ENCODE peak calls at places on chromosomes 3 and 15, in eight cellular contexts. W is iPS-NIHi11; M is GM12865; J is A549; I is effector CD4-positive, alpha-beta T cell; V is psoas muscle; L is nephron progenitor cell; S is left ventricle myocardium superior. Y is an unnamed sample.

GRCh38 chr15:51672100-51672731 is 9.1 kb upstream of the SCG3 start:
- DNase-seq in W (peak), M (no peak), J (no peak), I (no peak), V (no peak), L (peak), S (no peak), Y (no peak)

GRCh38 chr15:31440754-31441298 is 114.2 kb downstream of the KLF13 start:
- DNase-seq in W (peak), M (peak), J (no peak), I (no peak), V (peak), L (peak), S (peak), Y (no peak)

GRCh38 chr3:72872183-72872582 is 15.7 kb upstream of the GXYLT2 start:
- DNase-seq in W (no peak), M (peak), J (no peak), I (no peak), V (no peak), L (no peak), S (no peak), Y (no peak)

GRCh38 chr3:38151667-38152265 is 13.3 kb downstream of the MYD88 start:
- DNase-seq in W (no peak), M (no peak), J (no peak), I (no peak), V (no peak), L (no peak), S (no peak), Y (no peak)

GRCh38 chr15:85335193-85335939 is 45.0 kb upstream of the AKAP13 start:
- DNase-seq in W (no peak), M (no peak), J (no peak), I (no peak), V (no peak), L (no peak), S (no peak), Y (no peak)

GRCh38 chr3:70851066-70851465 is 538.6 kb upstream of the MDFIC2 start:
- DNase-seq in W (no peak), M (no peak), J (no peak), I (no peak), V (no peak), L (no peak), S (no peak), Y (no peak)

GRCh38 chr3:108887137-108887536 is 64.6 kb downstream of the TRAT1 start:
- DNase-seq in W (no peak), M (no peak), J (no peak), I (no peak), V (no peak), L (no peak), S (no peak), Y (no peak)

GRCh38 chr3:44237161-44237560 is 4.5 kb upstream of the TOPAZ1 start:
- DNase-seq in W (no peak), M (no peak), J (no peak), I (no peak), V (no peak), L (no peak), S (no peak), Y (no peak)

GRCh38 chr15:75454471-75455418 is 3.3 kb upstream of the SIN3A start:
- DNase-seq in W (peak), M (peak), J (peak), I (peak), V (peak), L (peak), S (peak), Y (no peak)

GRCh38 chr15:47885921-47886320 is 168.6 kb downstream of the SEMA6D start:
- DNase-seq in W (no peak), M (no peak), J (no peak), I (no peak), V (no peak), L (no peak), S (no peak), Y (no peak)

GRCh38 chr3:44337253-44337652 is 1.3 kb upstream of the TCAIM start:
- DNase-seq in W (peak), M (no peak), J (no peak), I (no peak), V (no peak), L (no peak), S (no peak), Y (no peak)

GRCh38 chr15:100918690-100919480 is at the start of gene LRRK1:
- DNase-seq in W (peak), M (peak), J (peak), I (no peak), V (peak), L (peak), S (peak), Y (no peak)

GRCh38 chr3:49177073-49177472 is 5.7 kb downstream of the KLHDC8B start:
- DNase-seq in W (no peak), M (no peak), J (no peak), I (no peak), V (no peak), L (no peak), S (no peak), Y (no peak)

GRCh38 chr15:91807122-91807521 is 46.4 kb upstream of the SLCO3A1 start:
- DNase-seq in W (no peak), M (no peak), J (no peak), I (no peak), V (no peak), L (no peak), S (no peak), Y (no peak)

GRCh38 chr15:84034831-84035753 is 200.5 kb upstream of the GOLGA6L4 start:
- DNase-seq in W (peak), M (peak), J (no peak), I (no peak), V (no peak), L (no peak), S (no peak), Y (peak)